ENCODE peak calls at places on chromosomes 12 and 14, in nine cellular contexts. R is astrocyte of the spinal cord, T is RWPE2, G is AG10803, Z is tibial artery, U is endothelial cell, P is GM23338, J is spleen, Q is dorsolateral prefrontal cortex. D is an unnamed sample.

GRCh38 chr12:49868952-49869815 is 26.3 kb upstream of the BCDIN3D start:
- DNase-seq in Z (peak), P (no peak), U (no peak), Q (peak), J (peak), R (peak), G (peak), T (no peak), D (peak)

GRCh38 chr12:69575346-69575745 is 9.9 kb upstream of the CCT2 start:
- DNase-seq in Q (no peak), T (no peak), R (no peak), J (no peak), U (no peak), P (no peak), Z (no peak), G (no peak), D (no peak)

GRCh38 chr14:105173901-105174894 is 5.6 kb upstream of the JAG2 start:
- DNase-seq in Q (no peak), J (peak), P (no peak), Z (no peak), U (no peak), R (no peak), T (no peak), G (no peak), D (no peak)

GRCh38 chr12:6607751-6608591 is 792 bp upstream of the CHD4 start:
- DNase-seq in U (no peak), T (no peak), J (no peak), Z (peak), R (peak), Q (no peak), G (no peak), P (peak), D (peak)

GRCh38 chr14:56224691-56225681 is 106.8 kb downstream of the PELI2 start:
- DNase-seq in U (no peak), R (no peak), P (no peak), J (no peak), Z (no peak), G (no peak), T (no peak), Q (no peak), D (no peak)

GRCh38 chr12:113259499-113259953 is 38.3 kb downstream of the TPCN1 start:
- DNase-seq in U (no peak), P (peak), G (peak), Q (peak), R (no peak), Z (peak), J (no peak), T (no peak), D (peak)

GRCh38 chr14:81392052-81392451 is 8.1 kb downstream of the STON2 start:
- DNase-seq in R (no peak), U (no peak), Q (no peak), Z (no peak), J (no peak), P (no peak), T (no peak), G (no peak), D (no peak)

GRCh38 chr12:97283297-97283696 is 179.3 kb upstream of the RMST start:
- DNase-seq in G (no peak), U (no peak), P (peak), Q (no peak), T (no peak), R (no peak), Z (no peak), J (no peak), D (no peak)

GRCh38 chr12:127930122-127930521 is 336.8 kb upstream of the TMEM132C start:
- DNase-seq in Z (no peak), P (no peak), U (no peak), J (no peak), G (no peak), R (no peak), T (no peak), Q (no peak), D (no peak)

GRCh38 chr12:69685810-69686209 is 13.3 kb downstream of the BEST3 start:
- DNase-seq in P (no peak), Q (no peak), T (no peak), R (peak), Z (no peak), G (peak), J (no peak), U (no peak), D (no peak)

GRCh38 chr14:54653764-54654469 is 87.0 kb downstream of the SAMD4A start:
- DNase-seq in R (peak), Z (peak), G (peak), Q (no peak), J (peak), P (no peak), T (no peak), U (peak), D (no peak)

GRCh38 chr14:74618078-74618952 is 6.3 kb upstream of the LTBP2 start:
- DNase-seq in G (peak), U (no peak), Q (no peak), T (peak), R (peak), Z (peak), P (no peak), J (peak), D (no peak)

GRCh38 chr12:53739285-53740129 is 12.3 kb upstream of the CALCOCO1 start:
- DNase-seq in Q (no peak), J (no peak), G (peak), Z (no peak), U (no peak), P (peak), R (no peak), T (no peak), D (no peak)

GRCh38 chr14:72594099-72594901 is 299.6 kb downstream of the DPF3 start:
- DNase-seq in T (no peak), P (no peak), Q (no peak), U (no peak), G (no peak), Z (no peak), R (no peak), J (no peak), D (no peak)

GRCh38 chr14:56002316-56002715 is 115.9 kb upstream of the PELI2 start:
- DNase-seq in R (peak), G (peak), Z (no peak), U (no peak), Q (no peak), P (no peak), J (no peak), T (no peak), D (no peak)

GRCh38 chr14:102375126-102375525 is 12.4 kb downstream of the TECPR2 start:
- DNase-seq in Z (no peak), U (no peak), Q (no peak), R (no peak), G (no peak), T (no peak), J (no peak), P (no peak), D (no peak)

GRCh38 chr12:56766535-56766934 is 3.4 kb downstream of the HSD17B6 start:
- DNase-seq in T (no peak), P (peak), J (no peak), U (no peak), Q (no peak), R (no peak), Z (no peak), G (no peak), D (no peak)

GRCh38 chr12:38886064-38886463 is 19.3 kb downstream of the CPNE8 start:
- DNase-seq in T (peak), P (no peak), G (peak), R (peak), Q (no peak), J (no peak), Z (peak), U (no peak), D (no peak)

GRCh38 chr14:22276913-22277816 is 311.9 kb downstream of the DAD1 start:
- DNase-seq in U (no peak), Z (no peak), P (peak), R (peak), Q (no peak), T (no peak), G (peak), J (no peak), D (no peak)

GRCh38 chr12:4392223-4392742 is 12.8 kb upstream of the FGF23 start:
- DNase-seq in Q (no peak), R (no peak), T (no peak), P (no peak), U (no peak), G (no peak), J (no peak), Z (no peak), D (no peak)

GRCh38 chr14:106436310-106436905 is 910.0 kb downstream of the TMEM121 start:
- DNase-seq in P (peak), Z (no peak), Q (no peak), R (no peak), T (no peak), J (peak), U (no peak), G (no peak), D (no peak)

GRCh38 chr12:104457746-104458644 is 1.2 kb downstream of the CHST11 start:
- DNase-seq in T (no peak), J (peak), U (peak), P (peak), Q (no peak), G (peak), R (no peak), Z (peak), D (peak)
- TF ChIP-seq CTCF in T (peak), J (no peak), U (no peak), P (no peak), Q (no peak), G (no peak), R (no peak), Z (peak), D (no peak)

GRCh38 chr12:19801941-19802340 is 362.6 kb downstream of the AEBP2 start:
- DNase-seq in G (no peak), Z (no peak), P (no peak), Q (no peak), J (no peak), U (no peak), R (peak), T (no peak), D (no peak)
- TF ChIP-seq CTCF in G (no peak), Z (no peak), P (no peak), Q (no peak), J (no peak), U (no peak), R (no peak), T (no peak), D (no peak)

GRCh38 chr12:31659087-31659942 is at the start of gene ETFBKMT:
- DNase-seq in Z (peak), Q (peak), P (peak), J (peak), T (peak), R (peak), U (peak), G (peak), D (peak)
- TF ChIP-seq CTCF in Z (peak), Q (peak), P (peak), J (peak), T (peak), R (peak), U (peak), G (peak), D (peak)

GRCh38 chr12:65170245-65170881 is 980 bp downstream of the LEMD3 start:
- DNase-seq in Q (no peak), U (peak), R (peak), J (peak), P (peak), G (peak), T (peak), Z (peak), D (peak)

GRCh38 chr12:65168606-65169310 is 625 bp upstream of the LEMD3 start:
- DNase-seq in Z (no peak), R (no peak), T (no peak), U (no peak), Q (no peak), P (no peak), J (no peak), G (no peak), D (peak)

GRCh38 chr12:65171870-65172269 is 2.5 kb downstream of the LEMD3 start:
- DNase-seq in R (no peak), P (no peak), T (no peak), G (no peak), U (no peak), J (no peak), Q (no peak), Z (no peak), D (no peak)

GRCh38 chr12:65171073-65171472 is 1.7 kb downstream of the LEMD3 start:
- DNase-seq in P (no peak), Q (no peak), J (no peak), G (no peak), Z (no peak), R (no peak), U (no peak), T (no peak), D (no peak)

DNA sequence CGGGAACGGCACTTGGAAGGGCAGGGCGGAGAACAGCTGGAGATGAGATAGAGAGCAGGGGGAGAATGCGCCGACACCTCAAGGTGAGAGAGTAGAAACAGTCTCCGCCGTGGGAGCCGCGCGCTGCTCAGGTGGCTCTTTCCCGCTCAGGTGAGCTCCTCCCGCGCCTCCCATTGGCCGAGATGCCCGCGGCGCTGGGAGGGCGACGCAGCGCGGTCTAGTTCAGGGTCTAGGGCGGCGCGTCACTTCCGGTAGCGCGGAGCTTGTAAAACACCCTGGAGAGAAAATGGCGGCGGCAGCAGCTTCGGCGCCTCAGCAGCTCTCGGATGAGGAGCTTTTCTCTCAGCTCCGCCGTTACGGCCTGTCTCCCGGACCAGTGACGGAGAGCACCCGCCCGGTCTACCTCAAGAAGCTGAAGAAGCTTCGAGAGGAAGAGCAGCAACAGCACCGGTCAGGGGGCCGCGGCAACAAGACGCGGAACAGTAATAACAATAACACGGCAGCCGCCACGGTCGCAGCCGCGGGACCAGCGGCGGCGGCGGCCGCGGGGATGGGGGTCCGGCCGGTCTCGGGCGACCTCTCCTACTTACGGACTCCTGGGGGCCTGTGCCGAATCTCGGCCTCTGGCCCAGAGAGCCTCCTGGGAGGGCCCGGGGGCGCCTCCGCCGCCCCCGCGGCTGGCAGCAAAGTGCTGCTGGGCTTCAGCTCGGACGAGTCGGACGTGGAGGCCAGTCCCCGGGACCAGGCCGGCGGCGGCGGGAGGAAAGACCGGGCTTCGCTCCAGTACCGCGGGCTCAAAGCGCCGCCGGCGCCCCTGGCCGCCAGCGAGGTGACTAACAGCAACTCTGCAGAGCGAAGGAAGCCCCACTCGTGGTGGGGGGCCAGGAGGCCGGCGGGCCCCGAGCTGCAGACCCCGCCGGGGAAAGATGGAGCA is at the start of gene LEMD3:
- DNase-seq in J (peak), Q (peak), Z (peak), T (peak), U (peak), R (peak), P (peak), G (peak), D (peak)
- TF ChIP-seq CTCF in J (peak), Q (no peak), Z (no peak), T (no peak), U (no peak), R (peak), P (no peak), G (no peak), D (no peak)

DNA sequence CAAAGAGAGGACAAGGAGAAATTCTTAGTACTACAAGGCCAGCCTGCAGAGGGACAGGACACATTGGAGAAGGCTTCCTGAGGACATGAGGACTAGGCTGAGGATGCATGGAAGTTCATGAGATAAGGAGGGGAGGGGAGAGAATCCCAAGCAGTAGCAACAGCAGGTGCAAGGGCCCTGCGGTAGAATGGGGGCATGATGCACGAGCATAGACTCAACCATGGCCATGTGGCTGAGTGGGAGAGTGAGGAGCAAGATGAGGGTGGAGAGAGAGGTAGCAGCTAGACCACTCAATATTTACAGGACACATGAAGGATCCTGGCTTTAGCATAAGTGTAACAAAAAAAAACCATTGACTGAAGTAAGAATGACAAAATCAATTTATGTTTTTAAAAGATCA is 128.1 kb downstream of the PPM1H start:
- DNase-seq in Z (no peak), U (no peak), Q (no peak), T (no peak), G (no peak), P (no peak), J (no peak), R (no peak), D (no peak)
- TF ChIP-seq CTCF in Z (no peak), U (no peak), Q (no peak), T (no peak), G (no peak), P (no peak), J (no peak), R (no peak), D (no peak)

DNA sequence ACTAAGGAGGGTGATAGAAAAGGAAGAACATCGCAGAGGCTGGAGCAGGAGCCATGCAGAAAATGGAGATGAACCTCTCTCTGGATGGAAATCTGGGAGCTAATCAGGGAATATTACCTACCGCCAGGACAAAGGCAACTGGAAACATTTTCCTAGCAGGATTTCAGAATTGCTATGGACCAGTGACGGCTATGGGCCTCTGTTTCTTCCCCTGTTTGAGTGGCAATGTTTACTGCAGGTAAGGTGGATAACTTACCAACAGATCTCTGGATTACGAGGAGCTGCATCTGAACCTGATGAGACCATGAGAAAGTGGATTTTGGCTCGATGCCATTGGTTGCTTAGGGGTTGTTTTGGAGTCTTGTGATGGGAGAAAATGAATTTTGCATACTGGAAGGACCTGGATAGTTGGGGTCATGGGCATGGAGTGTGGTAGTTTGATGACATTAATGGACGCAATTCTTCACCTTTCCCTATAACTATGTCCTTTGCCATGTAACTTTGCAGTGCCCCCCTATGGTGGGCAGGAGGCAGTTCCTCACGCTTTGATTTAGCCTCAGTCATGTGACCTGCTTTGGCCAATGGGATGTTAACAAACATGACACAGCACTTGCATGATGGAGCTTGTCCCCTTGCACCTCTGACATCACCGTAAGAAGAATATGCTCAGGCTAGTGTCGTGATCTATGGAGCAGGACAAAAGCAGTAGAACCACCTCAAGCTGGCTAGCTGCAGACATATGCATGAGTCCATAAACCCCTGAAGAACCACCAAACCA is 51.1 kb downstream of the CALM1 start:
- DNase-seq in Q (no peak), T (no peak), P (no peak), U (no peak), G (no peak), J (no peak), Z (no peak), R (no peak), D (no peak)
- TF ChIP-seq CTCF in Q (no peak), T (no peak), P (peak), U (no peak), G (no peak), J (no peak), Z (no peak), R (no peak), D (no peak)